ENCODE peak calls at places on chromosome 7, in nine cellular contexts. X, V, E, S, W, Z, L, A and Y are unnamed samples.

GRCh38 chr7:151386301-151387160 is 23.3 kb downstream of the WDR86 start:
- DNase-seq in X (no peak), V (no peak), E (no peak), S (no peak), W (no peak), Z (no peak), L (peak), A (no peak), Y (no peak)

GRCh38 chr7:70614237-70614984 is 517.5 kb upstream of the GALNT17 start:
- DNase-seq in X (peak), V (peak), E (peak), S (no peak), W (peak), Z (no peak), L (peak), A (no peak), Y (peak)

GRCh38 chr7:5643280-5643679 is 138.2 kb downstream of the RNF216 start:
- DNase-seq in X (no peak), V (no peak), E (no peak), S (no peak), W (peak), Z (no peak), L (peak), A (no peak), Y (no peak)

GRCh38 chr7:15016726-15017125 is 114.2 kb upstream of the DGKB start:
- DNase-seq in X (no peak), V (no peak), E (peak), S (no peak), W (peak), Z (peak), L (no peak), A (no peak), Y (no peak)

GRCh38 chr7:50473531-50473930 is 23.4 kb upstream of the FIGNL1 start:
- DNase-seq in X (no peak), V (no peak), E (no peak), S (no peak), W (no peak), Z (no peak), L (peak), A (no peak), Y (no peak)

GRCh38 chr7:113331155-113331898 is 213.0 kb upstream of the SMIM30 start:
- DNase-seq in X (no peak), V (no peak), E (no peak), S (no peak), W (no peak), Z (no peak), L (peak), A (no peak), Y (no peak)

GRCh38 chr7:23357190-23358093 is 58.3 kb downstream of the MALSU1 start:
- DNase-seq in X (peak), V (peak), E (peak), S (no peak), W (peak), Z (peak), L (no peak), A (no peak), Y (no peak)

GRCh38 chr7:43475983-43476382 is 106.9 kb upstream of the STK17A start:
- DNase-seq in X (no peak), V (no peak), E (no peak), S (no peak), W (no peak), Z (no peak), L (no peak), A (no peak), Y (no peak)

GRCh38 chr7:111113263-111114017 is 22.5 kb downstream of the LRRN3 start:
- DNase-seq in X (peak), V (peak), E (no peak), S (no peak), W (peak), Z (no peak), L (no peak), A (no peak), Y (no peak)

GRCh38 chr7:55212838-55213237 is 152.3 kb upstream of the LANCL2 start:
- DNase-seq in X (no peak), V (no peak), E (no peak), S (no peak), W (no peak), Z (no peak), L (no peak), A (no peak), Y (no peak)

GRCh38 chr7:44884553-44885393 is 557 bp downstream of the PURB start:
- DNase-seq in X (peak), V (peak), E (peak), S (no peak), W (peak), Z (no peak), L (peak), A (no peak), Y (peak)

GRCh38 chr7:44980393-44981034 is 1.7 kb upstream of the MYO1G start:
- DNase-seq in X (peak), V (peak), E (peak), S (no peak), W (peak), Z (no peak), L (no peak), A (no peak), Y (no peak)

GRCh38 chr7:159022238-159022993 is 122.3 kb downstream of the VIPR2 start:
- DNase-seq in X (no peak), V (no peak), E (peak), S (no peak), W (no peak), Z (no peak), L (no peak), A (no peak), Y (no peak)

GRCh38 chr7:72163266-72163665 is 248.9 kb downstream of the CALN1 start:
- DNase-seq in X (no peak), V (no peak), E (no peak), S (no peak), W (no peak), Z (no peak), L (no peak), A (no peak), Y (no peak)

GRCh38 chr7:12281026-12281425 is 69.9 kb downstream of the TMEM106B start:
- DNase-seq in X (peak), V (no peak), E (peak), S (no peak), W (peak), Z (no peak), L (no peak), A (no peak), Y (no peak)

GRCh38 chr7:122674502-122674901 is 24.4 kb downstream of the RNF133 start:
- DNase-seq in X (no peak), V (no peak), E (peak), S (no peak), W (peak), Z (no peak), L (no peak), A (no peak), Y (no peak)

GRCh38 chr7:37052673-37053072 is 328.4 kb upstream of the AOAH start:
- DNase-seq in X (peak), V (peak), E (peak), S (no peak), W (no peak), Z (no peak), L (no peak), A (no peak), Y (no peak)

GRCh38 chr7:152362128-152362926 is 73.5 kb downstream of the KMT2C start:
- DNase-seq in X (no peak), V (no peak), E (no peak), S (no peak), W (no peak), Z (no peak), L (no peak), A (no peak), Y (no peak)

GRCh38 chr7:95342642-95343252 is 18.4 kb upstream of the PON1 start:
- DNase-seq in X (no peak), V (no peak), E (no peak), S (no peak), W (no peak), Z (no peak), L (no peak), A (peak), Y (no peak)

GRCh38 chr7:17941171-17941490 is 837 bp upstream of the SNX13 start:
- DNase-seq in X (no peak), V (peak), E (no peak), S (no peak), W (peak), Z (no peak), L (no peak), A (no peak), Y (no peak)

GRCh38 chr7:120373174-120373573 is 100.2 kb downstream of the KCND2 start:
- DNase-seq in X (no peak), V (no peak), E (no peak), S (no peak), W (no peak), Z (no peak), L (no peak), A (no peak), Y (no peak)

GRCh38 chr7:148340881-148341280 is 249.7 kb upstream of the C7orf33 start:
- DNase-seq in X (no peak), V (no peak), E (no peak), S (no peak), W (no peak), Z (no peak), L (no peak), A (no peak), Y (no peak)
- H3K4me3 ChIP-seq in X (no peak), V (no peak), E (no peak), S (no peak), W (no peak), Z (no peak), L (no peak), A (no peak), Y (no peak)

GRCh38 chr7:47992446-47992845 is 13.0 kb upstream of the HUS1 start:
- DNase-seq in X (no peak), V (no peak), E (no peak), S (no peak), W (no peak), Z (no peak), L (no peak), A (no peak), Y (no peak)

GRCh38 chr7:47991270-47991669 is 11.9 kb upstream of the HUS1 start:
- DNase-seq in X (no peak), V (no peak), E (no peak), S (no peak), W (no peak), Z (no peak), L (no peak), A (no peak), Y (no peak)

GRCh38 chr7:47990592-47990991 is 11.2 kb upstream of the HUS1 start:
- DNase-seq in X (no peak), V (no peak), E (no peak), S (no peak), W (no peak), Z (no peak), L (no peak), A (no peak), Y (no peak)

GRCh38 chr7:47988496-47989386 is 9.3 kb upstream of the HUS1 start:
- DNase-seq in X (peak), V (peak), E (no peak), S (no peak), W (peak), Z (no peak), L (no peak), A (no peak), Y (no peak)

GRCh38 chr7:47991741-47992311 is 12.4 kb upstream of the HUS1 start:
- DNase-seq in X (peak), V (peak), E (peak), S (peak), W (peak), Z (no peak), L (peak), A (peak), Y (peak)
- TF ChIP-seq CTCF in X (peak), V (peak), E (peak), S (peak), W (peak), Z (peak), L (peak), A (peak), Y (peak)

GRCh38 chr7:24962418-24962962 is 17.5 kb downstream of the OSBPL3 start:
- DNase-seq in X (no peak), V (no peak), E (no peak), S (no peak), W (no peak), Z (no peak), L (no peak), A (no peak), Y (no peak)
- H3K4me3 ChIP-seq in X (no peak), V (no peak), E (no peak), S (no peak), W (no peak), Z (no peak), L (no peak), A (no peak), Y (no peak)

GRCh38 chr7:28362812-28363211 is 49.5 kb upstream of the CREB5 start:
- DNase-seq in X (no peak), V (peak), E (no peak), S (no peak), W (peak), Z (no peak), L (no peak), A (no peak), Y (no peak)
- TF ChIP-seq CTCF in X (no peak), V (no peak), E (peak), S (no peak), W (peak), Z (peak), L (no peak), A (peak), Y (no peak)

GRCh38 chr7:102326156-102326914 is 29.9 kb downstream of the SPDYE6 start:
- DNase-seq in X (no peak), V (no peak), E (no peak), S (no peak), W (no peak), Z (no peak), L (no peak), A (no peak), Y (no peak)
- H3K4me3 ChIP-seq in X (no peak), V (no peak), E (no peak), S (no peak), W (no peak), Z (no peak), L (no peak), A (no peak), Y (no peak)

DNA sequence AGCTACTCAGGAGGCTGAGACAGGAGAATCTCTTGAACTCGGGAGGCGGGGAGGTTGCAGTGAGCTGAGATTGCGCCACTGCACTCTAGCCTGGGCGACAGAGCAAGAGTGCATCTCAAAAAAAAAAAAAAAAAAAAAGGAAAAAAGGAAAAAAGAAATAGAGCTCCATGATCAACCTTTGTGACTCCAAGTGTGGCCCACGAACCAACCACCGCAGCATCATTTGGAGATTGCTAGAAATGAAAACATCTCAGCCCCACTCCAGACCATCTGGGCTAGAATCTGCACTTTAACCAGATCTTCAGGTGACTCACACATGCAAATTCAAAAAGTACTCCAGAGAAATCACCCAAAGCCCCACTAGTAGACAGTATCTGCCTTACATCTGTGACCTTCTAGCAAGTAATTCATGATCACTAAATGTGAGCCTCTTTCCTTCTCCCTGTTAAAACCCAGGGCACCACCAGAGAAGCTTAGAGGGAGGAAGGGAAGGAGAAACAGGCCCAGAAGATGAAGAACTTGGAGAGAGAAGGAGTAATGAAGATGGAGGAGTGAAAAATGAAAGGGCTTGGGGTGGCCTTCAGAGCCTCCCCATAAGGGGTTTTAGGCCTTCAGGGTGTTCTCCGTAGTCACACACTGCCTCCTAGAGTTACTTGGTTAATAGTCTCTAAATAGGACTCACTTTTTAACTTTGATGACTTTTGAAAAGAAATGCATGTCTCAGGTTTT is 94.1 kb downstream of the SLC37A3 start:
- DNase-seq in X (peak), V (peak), E (peak), S (no peak), W (peak), Z (no peak), L (no peak), A (peak), Y (no peak)
- TF ChIP-seq CTCF in X (peak), V (peak), E (peak), S (no peak), W (peak), Z (peak), L (peak), A (peak), Y (no peak)

DNA sequence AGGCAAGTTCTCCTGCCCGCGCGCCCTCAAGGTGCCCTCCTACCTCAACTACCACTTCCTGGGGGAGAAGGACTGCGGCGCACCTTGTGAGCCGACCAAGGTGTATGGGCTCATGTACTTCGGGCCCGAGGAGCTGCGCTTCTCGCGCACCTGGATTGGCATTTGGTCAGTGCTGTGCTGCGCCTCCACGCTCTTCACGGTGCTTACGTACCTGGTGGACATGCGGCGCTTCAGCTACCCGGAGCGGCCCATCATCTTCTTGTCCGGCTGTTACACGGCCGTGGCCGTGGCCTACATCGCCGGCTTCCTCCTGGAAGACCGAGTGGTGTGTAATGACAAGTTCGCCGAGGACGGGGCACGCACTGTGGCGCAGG is 1.4 kb downstream of the FZD1 start:
- DNase-seq in X (no peak), V (peak), E (no peak), S (no peak), W (no peak), Z (no peak), L (no peak), A (no peak), Y (no peak)
- H3K4me3 ChIP-seq in X (peak), V (peak), E (peak), S (peak), W (peak), Z (no peak), L (peak), A (peak), Y (peak)

GRCh38 chr7:136184719-136185118 is 207.6 kb upstream of the MTPN start:
- DNase-seq in X (no peak), V (no peak), E (no peak), S (no peak), W (no peak), Z (no peak), L (no peak), A (no peak), Y (no peak)

GRCh38 chr7:136179154-136179553 is 202.0 kb upstream of the MTPN start:
- DNase-seq in X (no peak), V (no peak), E (no peak), S (no peak), W (no peak), Z (no peak), L (no peak), A (no peak), Y (no peak)

GRCh38 chr7:136180984-136181383 is 203.8 kb upstream of the MTPN start:
- DNase-seq in X (no peak), V (no peak), E (no peak), S (no peak), W (no peak), Z (no peak), L (no peak), A (no peak), Y (no peak)

GRCh38 chr7:136179829-136180721 is 202.9 kb upstream of the MTPN start:
- DNase-seq in X (no peak), V (no peak), E (no peak), S (no peak), W (no peak), Z (no peak), L (no peak), A (no peak), Y (no peak)

GRCh38 chr7:136183981-136184380 is 206.8 kb upstream of the MTPN start:
- DNase-seq in X (peak), V (no peak), E (peak), S (no peak), W (no peak), Z (no peak), L (no peak), A (no peak), Y (no peak)
- TF ChIP-seq CTCF in X (peak), V (no peak), E (peak), S (no peak), W (no peak), Z (peak), L (no peak), A (no peak), Y (no peak)